ENCODE peak calls at places on chromosomes 11 and 22, in five cellular contexts. G is NCI-H345; N is stimulated activated CD4-positive, alpha-beta T cell treated with anti-CD3 and anti-CD28 coated beads, Interleukin-4, amount 100 ng/mL, for 48 hours; U is activated T-cell treated with anti-CD3 and anti-CD28 coated beads for 1 hour; Q is neural progenitor cell. V is an unnamed sample.

GRCh38 chr11:60485987-60486386 is 6.6 kb upstream of the MS4A12 start:
- DNase-seq in U (no peak), N (no peak), G (no peak), Q (peak), V (no peak)

GRCh38 chr22:36610567-36610966 is 81.6 kb upstream of the EIF3D start:
- DNase-seq in U (no peak), Q (no peak), G (no peak), N (no peak), V (no peak)

GRCh38 chr11:73308003-73308962 is at the start of gene ARHGEF17:
- DNase-seq in U (peak), N (no peak), G (peak), Q (peak), V (no peak)

GRCh38 chr11:123314972-123315371 is 115.1 kb upstream of the GRAMD1B start:
- DNase-seq in G (no peak), U (no peak), Q (no peak), N (no peak), V (no peak)

GRCh38 chr11:100525635-100526034 is 161.5 kb upstream of the ARHGAP42 start:
- DNase-seq in G (no peak), N (no peak), Q (peak), U (no peak), V (no peak)

GRCh38 chr11:111766834-111767142 is 599 bp upstream of the PPP2R1B start:
- DNase-seq in N (no peak), Q (no peak), G (no peak), U (no peak), V (no peak)

GRCh38 chr11:30503156-30503555 is 83.0 kb downstream of the MPPED2 start:
- DNase-seq in Q (no peak), G (no peak), U (no peak), N (no peak), V (no peak)

GRCh38 chr11:70668204-70669202 is 270.2 kb downstream of the CTTN start:
- DNase-seq in N (no peak), Q (no peak), G (no peak), U (no peak), V (no peak)

GRCh38 chr22:44702479-44703219 is 645 bp downstream of the PRR5 start:
- DNase-seq in U (no peak), G (no peak), Q (peak), N (no peak), V (peak)

GRCh38 chr22:24543679-24544243 is 11.2 kb downstream of the GUCD1 start:
- DNase-seq in N (no peak), U (no peak), Q (no peak), G (no peak), V (no peak)

GRCh38 chr22:31075961-31076360 is 5.2 kb upstream of the SMTN start:
- DNase-seq in N (no peak), Q (no peak), U (no peak), G (no peak), V (no peak)

GRCh38 chr22:28951969-28952521 is 68.7 kb downstream of the ZNRF3 start:
- DNase-seq in Q (peak), U (no peak), G (no peak), N (no peak), V (no peak)

GRCh38 chr11:87307101-87307500 is 269.4 kb downstream of the TMEM135 start:
- DNase-seq in U (no peak), N (no peak), G (no peak), Q (no peak), V (no peak)

GRCh38 chr11:47480762-47481161 is 31.8 kb upstream of the RAPSN start:
- DNase-seq in G (no peak), N (no peak), Q (no peak), U (no peak), V (no peak)

GRCh38 chr22:24147666-24148065 is 33.6 kb upstream of the SUSD2 start:
- DNase-seq in Q (no peak), G (no peak), U (no peak), N (no peak), V (no peak)

GRCh38 chr22:23715811-23716355 is 25.1 kb downstream of the RGL4 start:
- DNase-seq in G (no peak), U (no peak), N (no peak), Q (no peak), V (peak)

GRCh38 chr11:4636962-4637661 is at the start of gene OR51D1:
- DNase-seq in G (peak), Q (peak), U (peak), N (peak), V (peak)

GRCh38 chr11:78350646-78351165 is 66.9 kb downstream of the GAB2 start:
- DNase-seq in N (no peak), G (no peak), U (no peak), Q (peak), V (peak)

GRCh38 chr11:46127150-46127638 is 5.9 kb upstream of the PHF21A start:
- DNase-seq in U (no peak), Q (peak), G (no peak), N (peak), V (peak)

GRCh38 chr22:37519268-37520195 is at the start of gene CARD10:
- DNase-seq in G (peak), N (no peak), Q (peak), U (no peak), V (peak)

GRCh38 chr11:111566324-111566723 is 25.8 kb downstream of the LAYN start:
- DNase-seq in U (no peak), Q (no peak), N (no peak), G (no peak), V (no peak)

GRCh38 chr11:70490208-70490607 is 91.9 kb downstream of the CTTN start:
- DNase-seq in U (no peak), Q (no peak), N (no peak), G (no peak), V (no peak)

GRCh38 chr11:73961321-73961720 is 10.5 kb downstream of the DNAJB13 start:
- DNase-seq in U (no peak), N (no peak), Q (no peak), G (no peak), V (no peak)

GRCh38 chr11:130705670-130706421 is 210.4 kb downstream of the SNX19 start:
- DNase-seq in Q (no peak), U (no peak), G (no peak), N (no peak), V (no peak)

GRCh38 chr11:13875643-13876042 is 86.9 kb upstream of the SPON1 start:
- DNase-seq in G (no peak), Q (peak), N (no peak), U (no peak), V (no peak)

GRCh38 chr11:18225906-18226305 is 10.7 kb downstream of the SAA4 start:
- DNase-seq in N (no peak), U (no peak), G (no peak), Q (no peak), V (no peak)